ENCODE peak calls at places on chromosomes 4 and X, in four cellular contexts. H is H7; U is activated CD8-positive, alpha-beta memory T cell treated with anti-CD3 and anti-CD28 coated beads for 1 hour; T is Peyer's patch. X is an unnamed sample.

GRCh38 chr4:140103676-140104075 is 50.3 kb downstream of the MAML3 start:
- DNase-seq in H (no peak), U (no peak), T (no peak), X (peak)

GRCh38 chr4:181569553-181569952 is 673.6 kb upstream of the TENM3 start:
- DNase-seq in H (peak), U (no peak), T (no peak), X (no peak)

GRCh38 chr4:144402999-144403398 is 243.0 kb upstream of the HHIP start:
- DNase-seq in H (no peak), U (no peak), T (no peak), X (no peak)

GRCh38 chr4:86730310-86730709 is 118.9 kb downstream of the SLC10A6 start:
- DNase-seq in H (no peak), U (no peak), T (no peak), X (no peak)

GRCh38 chrX:132757066-132757623 is 201.3 kb downstream of the HS6ST2 start:
- DNase-seq in H (no peak), U (no peak), T (no peak), X (no peak)

GRCh38 chrX:55524487-55524886 is 34.8 kb upstream of the USP51 start:
- DNase-seq in H (no peak), U (no peak), T (no peak), X (no peak)

GRCh38 chr4:88308587-88308986 is 24.2 kb upstream of the PPM1K start:
- DNase-seq in H (no peak), U (no peak), T (no peak), X (no peak)

GRCh38 chr4:141711211-141711610 is 74.8 kb downstream of the IL15 start:
- DNase-seq in H (no peak), U (no peak), T (no peak), X (no peak)

GRCh38 chrX:1661048-1661921 is 46.4 kb downstream of the ASMT start:
- DNase-seq in H (peak), U (peak), T (peak), X (peak)

GRCh38 chr4:112060212-112060611 is 85.0 kb upstream of the FAM241A start:
- DNase-seq in H (peak), U (no peak), T (no peak), X (no peak)

GRCh38 chr4:180372671-180373070 is 1870.5 kb upstream of the TENM3 start:
- DNase-seq in H (no peak), U (no peak), T (no peak), X (no peak)

GRCh38 chrX:47815901-47816845 is 20.5 kb upstream of the ZNF81 start:
- DNase-seq in H (peak), U (no peak), T (no peak), X (no peak)

GRCh38 chr4:136927172-136927571 is 605.1 kb downstream of the PCDH18 start:
- DNase-seq in H (no peak), U (no peak), T (no peak), X (no peak)

GRCh38 chr4:159229164-159229563 is 126.3 kb downstream of the RAPGEF2 start:
- DNase-seq in H (no peak), U (no peak), T (no peak), X (no peak)

GRCh38 chrX:43827791-43828190 is 54.5 kb downstream of the MAOB start:
- DNase-seq in H (no peak), U (no peak), T (no peak), X (no peak)

GRCh38 chr4:139454646-139455045 is 725 bp downstream of the RAB33B start:
- DNase-seq in H (no peak), U (no peak), T (no peak), X (no peak)

GRCh38 chr4:165308174-165308573 is 19.3 kb upstream of the MSMO1 start:
- DNase-seq in H (no peak), U (no peak), T (no peak), X (no peak)

GRCh38 chr4:6369924-6370645 is 100.4 kb downstream of the WFS1 start:
- DNase-seq in H (peak), U (no peak), T (no peak), X (no peak)

GRCh38 chrX:45743906-45744625 is 543.4 kb upstream of the DIPK2B start:
- DNase-seq in H (no peak), U (no peak), T (no peak), X (no peak)

GRCh38 chrX:1178580-1179057 is 33.8 kb downstream of the CRLF2 start:
- DNase-seq in H (no peak), U (no peak), T (no peak), X (no peak)

GRCh38 chr4:167111622-167112021 is 122.7 kb downstream of the SPOCK3 start:
- DNase-seq in H (no peak), U (no peak), T (no peak), X (no peak)

GRCh38 chr4:166501941-166502382 is 628.9 kb downstream of the TLL1 start:
- DNase-seq in H (peak), U (no peak), T (no peak), X (no peak)

GRCh38 chr4:172982151-172982590 is 186.4 kb upstream of the GALNT7 start:
- DNase-seq in H (no peak), U (no peak), T (no peak), X (peak)

GRCh38 chr4:81405900-81406401 is 65.8 kb downstream of the RASGEF1B start:
- DNase-seq in H (peak), U (no peak), T (no peak), X (peak)

GRCh38 chr4:13647012-13647411 is 19.5 kb upstream of the BOD1L1 start:
- DNase-seq in H (peak), U (no peak), T (no peak), X (no peak)

GRCh38 chr4:15498356-15498755 is 28.7 kb downstream of the CC2D2A start:
- DNase-seq in H (no peak), U (no peak), T (no peak), X (no peak)

GRCh38 chr4:54937501-54937900 is 187.9 kb downstream of the KDR start:
- DNase-seq in H (no peak), U (no peak), T (no peak), X (no peak)

GRCh38 chrX:17020828-17021821 is 74.7 kb downstream of the REPS2 start:
- DNase-seq in H (no peak), U (no peak), T (no peak), X (peak)

GRCh38 chr4:20723019-20723418 is 22.8 kb downstream of the PACRGL start:
- DNase-seq in H (no peak), U (no peak), T (no peak), X (no peak)

X was measured in GM12878.